ENCODE peak calls at places on chromosomes 3 and 15, in eight cellular contexts. M is NCI-H1105; I is stimulated activated CD4-positive, alpha-beta T cell treated with anti-CD3 and anti-CD28 coated beads, Interleukin-1b, Interleukin-23, amount 100 ng/mL, for 24 hours; L is activated CD4-positive, CD25-positive, alpha-beta regulatory T cell treated with anti-CD3 and anti-CD28 coated beads, Interleukin-2, amount 50 U/mL, for 72 hours; K is NCI-H2081; G is cardiac muscle cell; D is activated naive CD8-positive, alpha-beta T cell treated with anti-CD3 and anti-CD28 coated beads, Interleukin-2, amount 50 U/mL, for 24 hours; W is stomach. S is an unnamed sample.

GRCh38 chr3:178518660-178519396 is 17.4 kb upstream of the KCNMB2 start:
- DNase-seq in M (no peak), I (no peak), L (no peak), K (no peak), G (no peak), D (no peak), W (no peak), S (no peak)

GRCh38 chr3:8500208-8500961 is 1.2 kb upstream of the LMCD1 start:
- DNase-seq in M (no peak), I (no peak), L (no peak), K (no peak), G (peak; percentile 19), D (no peak), W (peak; percentile 44), S (peak; percentile 53)

GRCh38 chr3:123791898-123792297 is 92.2 kb downstream of the MYLK start:
- DNase-seq in M (no peak), I (no peak), L (no peak), K (no peak), G (no peak), D (no peak), W (no peak), S (peak; percentile 34)

GRCh38 chr3:156389151-156389760 is 165.7 kb downstream of the SSR3 start:
- DNase-seq in M (peak; percentile 77), I (no peak), L (no peak), K (peak; percentile 19), G (no peak), D (no peak), W (no peak), S (no peak)

GRCh38 chr15:85707519-85708338 is 87.0 kb downstream of the KLHL25 start:
- DNase-seq in M (no peak), I (no peak), L (no peak), K (no peak), G (peak; percentile 76), D (no peak), W (peak; percentile 49), S (peak; percentile 29)

GRCh38 chr15:70114226-70114625 is 16.5 kb upstream of the TLE3 start:
- DNase-seq in M (no peak), I (no peak), L (no peak), K (no peak), G (no peak), D (no peak), W (no peak), S (no peak)

GRCh38 chr3:159798951-159799350 is 189.7 kb upstream of the IL12A start:
- DNase-seq in M (no peak), I (no peak), L (no peak), K (no peak), G (peak; percentile 20), D (no peak), W (no peak), S (no peak)

GRCh38 chr15:40915106-40915661 is 14.0 kb upstream of the DLL4 start:
- DNase-seq in M (no peak), I (no peak), L (no peak), K (no peak), G (no peak), D (no peak), W (no peak), S (no peak)

GRCh38 chr15:70475921-70476320 is 287.4 kb downstream of the UACA start:
- DNase-seq in M (no peak), I (no peak), L (no peak), K (no peak), G (no peak), D (no peak), W (no peak), S (peak; percentile 95)

GRCh38 chr3:172181936-172182708 is 142.7 kb downstream of the FNDC3B start:
- DNase-seq in M (no peak), I (no peak), L (no peak), K (no peak), G (peak; percentile 17), D (peak; percentile 3), W (no peak), S (no peak)

GRCh38 chr3:122921791-122922651 is 105.5 kb downstream of the SEMA5B start:
- DNase-seq in M (peak; percentile 77), I (no peak), L (no peak), K (peak; percentile 60), G (peak; percentile 27), D (peak; percentile 49), W (no peak), S (no peak)

GRCh38 chr3:138389841-138390581 is 41.6 kb downstream of the MRAS start:
- DNase-seq in M (no peak), I (no peak), L (no peak), K (no peak), G (no peak), D (no peak), W (no peak), S (no peak)

GRCh38 chr3:166291510-166291909 is 454.3 kb upstream of the BCHE start:
- DNase-seq in M (no peak), I (no peak), L (no peak), K (no peak), G (no peak), D (no peak), W (no peak), S (no peak)

GRCh38 chr15:63920504-63921178 is 86.9 kb upstream of the HERC1 start:
- DNase-seq in M (no peak), I (no peak), L (no peak), K (no peak), G (no peak), D (no peak), W (no peak), S (no peak)

GRCh38 chr15:70269331-70269911 is 171.7 kb upstream of the TLE3 start:
- DNase-seq in M (no peak), I (no peak), L (no peak), K (no peak), G (no peak), D (no peak), W (no peak), S (no peak)

GRCh38 chr3:155190686-155191085 is 102.8 kb downstream of the STRIT1 start:
- DNase-seq in M (no peak), I (no peak), L (no peak), K (no peak), G (no peak), D (no peak), W (no peak), S (no peak)

GRCh38 chr15:39125904-39126303 is 455.0 kb upstream of the THBS1 start:
- DNase-seq in M (no peak), I (no peak), L (no peak), K (peak; percentile 42), G (peak; percentile 70), D (peak; percentile 16), W (no peak), S (peak; percentile 47)

GRCh38 chr3:151305081-151305777 is 11.4 kb downstream of the GPR87 start:
- DNase-seq in M (no peak), I (no peak), L (no peak), K (no peak), G (no peak), D (no peak), W (peak; percentile 61), S (no peak)

GRCh38 chr3:45026957-45027356 is 854 bp downstream of the CLEC3B start:
- DNase-seq in M (no peak), I (no peak), L (no peak), K (no peak), G (no peak), D (no peak), W (no peak), S (no peak)

GRCh38 chr15:43025150-43025549 is 80.7 kb downstream of the UBR1 start:
- DNase-seq in M (no peak), I (no peak), L (no peak), K (no peak), G (no peak), D (no peak), W (no peak), S (no peak)

GRCh38 chr15:28167042-28167441 is 67.9 kb upstream of the OCA2 start:
- DNase-seq in M (no peak), I (no peak), L (no peak), K (no peak), G (no peak), D (no peak), W (no peak), S (no peak)